ENCODE peak calls at places on chromosomes 5 and 9, in four cellular contexts. I, L, C and B are unnamed samples.

GRCh38 chr9:6956796-6957355 is 199.1 kb downstream of the KDM4C start:
- DNase-seq in L (no peak), I (no peak), C (no peak), B (no peak)

GRCh38 chr9:127568618-127568970 is 43.5 kb upstream of the STXBP1 start:
- DNase-seq in C (no peak), L (no peak), I (no peak), B (no peak)

GRCh38 chr5:168885324-168886120 is 306.4 kb upstream of the PANK3 start:
- DNase-seq in I (no peak), L (no peak), C (no peak), B (no peak)

GRCh38 chr5:62732677-62733121 is 154.1 kb downstream of the LRRC70 start:
- DNase-seq in C (no peak), I (no peak), L (no peak), B (no peak)

GRCh38 chr5:66442951-66443445 is 153.2 kb upstream of the MAST4 start:
- DNase-seq in L (no peak), C (no peak), I (no peak), B (no peak)

GRCh38 chr9:137168907-137169763 is 716 bp downstream of the LRRC26 start:
- DNase-seq in L (peak), C (no peak), I (no peak), B (peak)

GRCh38 chr9:127835930-127836586 is 18.4 kb downstream of the ENG start:
- DNase-seq in L (no peak), C (no peak), I (no peak), B (no peak)

GRCh38 chr5:16952968-16953671 is 17.0 kb upstream of the MYO10 start:
- DNase-seq in C (no peak), L (no peak), I (no peak), B (no peak)

GRCh38 chr9:113471143-113471542 is 7.6 kb downstream of the RGS3 start:
- DNase-seq in L (no peak), I (no peak), C (peak), B (no peak)

GRCh38 chr9:129173296-129174101 is 4.6 kb downstream of the IER5L start:
- DNase-seq in L (no peak), C (no peak), I (no peak), B (no peak)

GRCh38 chr9:127537792-127538191 is 74.3 kb upstream of the STXBP1 start:
- DNase-seq in I (no peak), L (no peak), C (no peak), B (no peak)

GRCh38 chr5:10301842-10302610 is 5.7 kb downstream of the CMBL start:
- DNase-seq in L (peak), C (no peak), I (no peak), B (no peak)

GRCh38 chr9:127977877-127978647 is 2.7 kb downstream of the EEIG1 start:
- DNase-seq in C (peak), L (peak), I (no peak), B (peak)

GRCh38 chr5:143714629-143715028 is 97.3 kb upstream of the HMHB1 start:
- DNase-seq in C (no peak), L (no peak), I (no peak), B (no peak)

GRCh38 chr9:111601237-111602018 is 2.0 kb upstream of the PTGR1 start:
- DNase-seq in I (no peak), C (no peak), L (peak), B (peak)

GRCh38 chr9:123825337-123825736 is 104.6 kb downstream of the DENND1A start:
- DNase-seq in I (no peak), L (peak), C (no peak), B (no peak)

GRCh38 chr5:133370281-133370890 is 242.0 kb downstream of the FSTL4 start:
- DNase-seq in C (peak), I (no peak), L (no peak), B (no peak)

GRCh38 chr5:149271717-149272558 is at the start of gene AFAP1L1:
- DNase-seq in C (no peak), L (peak), I (peak), B (peak)

GRCh38 chr9:5714501-5715401 is 85.8 kb downstream of the RIC1 start:
- DNase-seq in L (no peak), C (no peak), I (no peak), B (no peak)

GRCh38 chr9:23717505-23717904 is 108.5 kb downstream of the ELAVL2 start:
- DNase-seq in C (no peak), I (no peak), L (no peak), B (no peak)

GRCh38 chr9:71630371-71630770 is 137.9 kb downstream of the CEMIP2 start:
- DNase-seq in C (no peak), L (no peak), I (no peak), B (peak)

GRCh38 chr5:96483878-96484277 is 50.8 kb upstream of the PCSK1 start:
- DNase-seq in C (no peak), I (no peak), L (no peak), B (peak)

GRCh38 chr5:170587808-170588207 is 84.0 kb downstream of the KCNIP1 start:
- DNase-seq in L (no peak), C (no peak), I (no peak), B (no peak)

GRCh38 chr9:112174965-112175795 is at the start of gene SUSD1:
- DNase-seq in I (no peak), L (no peak), C (no peak), B (peak)

GRCh38 chr9:37540634-37541033 is 35.5 kb downstream of the FBXO10 start:
- DNase-seq in I (peak), L (no peak), C (no peak), B (no peak)

GRCh38 chr5:22070151-22070550 is 783.0 kb downstream of the CDH12 start:
- DNase-seq in L (no peak), I (no peak), C (no peak), B (peak)

GRCh38 chr9:124347968-124348358 is 67.3 kb downstream of the PSMB7 start:
- DNase-seq in I (no peak), L (no peak), C (no peak), B (no peak)

GRCh38 chr5:137649228-137649890 is 86.5 kb downstream of the KLHL3 start:
- DNase-seq in I (no peak), L (no peak), C (no peak), B (peak)

GRCh38 chr9:113574381-113575262 is 111.1 kb downstream of the RGS3 start:
- DNase-seq in L (no peak), I (no peak), C (no peak), B (peak)

GRCh38 chr5:137689306-137689705 is 46.6 kb downstream of the KLHL3 start:
- DNase-seq in C (no peak), I (no peak), L (no peak), B (no peak)

GRCh38 chr9:117492476-117492875 is 77.6 kb upstream of the ASTN2 start:
- DNase-seq in I (no peak), L (no peak), C (no peak), B (no peak)

GRCh38 chr5:6576861-6577501 is 55.9 kb downstream of the NSUN2 start:
- DNase-seq in I (no peak), L (peak), C (peak), B (peak)

GRCh38 chr5:69525490-69525889 is 32.9 kb downstream of the OCLN start:
- DNase-seq in I (no peak), L (no peak), C (no peak), B (no peak)

GRCh38 chr9:10008101-10008799 is 604.6 kb downstream of the PTPRD start:
- DNase-seq in L (no peak), C (no peak), I (no peak), B (no peak)

GRCh38 chr9:35277649-35278359 is 116.0 kb downstream of the UNC13B start:
- DNase-seq in L (no peak), I (no peak), C (no peak), B (no peak)

GRCh38 chr5:88890070-88890781 is 7.2 kb upstream of the MEF2C start:
- DNase-seq in C (no peak), I (no peak), L (no peak), B (no peak)

GRCh38 chr9:86575825-86576488 is 221.7 kb upstream of the TUT7 start:
- DNase-seq in I (no peak), L (no peak), C (no peak), B (no peak)

GRCh38 chr9:136787690-136788400 is 3.3 kb upstream of the TMEM141 start:
- DNase-seq in C (no peak), L (peak), I (no peak), B (peak)

GRCh38 chr5:140189977-140190867 is 15.2 kb downstream of the CYSTM1 start:
- DNase-seq in I (no peak), C (no peak), L (no peak), B (peak)

GRCh38 chr9:131697908-131698714 is 41.8 kb downstream of the RAPGEF1 start:
- DNase-seq in L (no peak), C (no peak), I (no peak), B (peak)

GRCh38 chr9:131695366-131696162 is 44.3 kb downstream of the RAPGEF1 start:
- DNase-seq in L (no peak), I (no peak), C (no peak), B (no peak)

GRCh38 chr9:131693651-131694597 is 46.0 kb downstream of the RAPGEF1 start:
- DNase-seq in I (no peak), C (no peak), L (no peak), B (no peak)

GRCh38 chr9:131697097-131697496 is 42.8 kb downstream of the RAPGEF1 start:
- DNase-seq in L (no peak), I (no peak), C (no peak), B (no peak)

GRCh38 chr9:131696163-131696439 is 43.8 kb downstream of the RAPGEF1 start:
- DNase-seq in L (no peak), C (no peak), I (no peak), B (no peak)
- TF ChIP-seq POLR2A in L (no peak), C (no peak), I (no peak), B (no peak)

GRCh38 chr9:22050924-22051323 is 41.8 kb upstream of the CDKN2B start:
- DNase-seq in I (no peak), C (no peak), L (no peak), B (no peak)

GRCh38 chr9:22054076-22054475 is 45.0 kb upstream of the CDKN2B start:
- DNase-seq in I (no peak), L (no peak), C (no peak), B (no peak)

GRCh38 chr9:22053178-22053577 is 44.1 kb upstream of the CDKN2B start:
- DNase-seq in L (no peak), C (no peak), I (no peak), B (no peak)

GRCh38 chr9:22054529-22054928 is 45.4 kb upstream of the CDKN2B start:
- DNase-seq in C (no peak), I (no peak), L (no peak), B (no peak)

GRCh38 chr9:22052376-22052945 is 43.4 kb upstream of the CDKN2B start:
- DNase-seq in C (no peak), I (no peak), L (no peak), B (no peak)
- TF ChIP-seq POLR2A in C (no peak), I (no peak), L (no peak), B (no peak)

GRCh38 chr5:142012186-142012785 is 541 bp downstream of the GNPDA1 start:
- DNase-seq in C (no peak), I (peak), L (peak), B (peak)
- TF ChIP-seq POLR2A in C (no peak), I (no peak), L (no peak), B (no peak)

DNA sequence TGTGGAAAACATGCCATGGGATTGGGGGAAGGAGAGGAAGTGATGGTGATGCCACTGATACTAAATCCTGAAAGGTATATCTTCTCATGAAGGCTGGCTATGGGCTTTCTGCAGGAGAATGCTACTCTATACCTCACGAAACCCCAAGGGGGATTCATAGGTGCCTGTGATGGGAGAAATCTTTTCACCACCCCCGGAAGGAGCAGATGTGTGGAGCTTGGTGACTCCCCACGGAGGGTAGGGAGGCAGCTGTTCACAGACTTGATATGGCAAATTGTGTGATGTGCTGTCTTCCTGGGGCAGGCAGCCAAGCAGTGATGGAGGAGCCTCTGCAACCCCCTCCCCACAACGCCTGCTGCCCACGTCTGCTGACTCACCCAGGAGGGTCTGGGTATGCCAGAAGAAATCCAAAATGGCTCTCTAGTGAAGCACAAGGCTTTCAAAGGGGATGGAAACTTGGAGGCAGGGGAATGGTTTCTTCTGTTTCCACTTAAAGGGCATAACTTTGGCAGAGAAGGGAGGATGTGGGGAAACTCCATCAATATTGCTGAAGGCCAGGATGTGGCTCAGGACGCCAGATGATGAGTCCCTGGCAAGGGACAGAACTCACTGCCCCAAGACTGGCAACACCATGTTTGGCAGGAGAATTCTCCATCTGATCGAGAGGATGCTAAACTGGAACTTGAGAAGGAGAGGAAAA is 188.4 kb downstream of the GABBR2 start:
- DNase-seq in C (peak), L (no peak), I (no peak), B (no peak)
- TF ChIP-seq POLR2A in C (no peak), L (no peak), I (no peak), B (no peak)

GRCh38 chr5:134648425-134649162 is at the start of gene SEC24A:
- DNase-seq in L (peak), I (peak), C (peak), B (peak)
- TF ChIP-seq POLR2A in L (peak), I (peak), C (peak), B (peak)

GRCh38 chr9:88388886-88389617 is 808 bp downstream of the SPIN1 start:
- DNase-seq in L (peak), C (no peak), I (peak), B (peak)
- TF ChIP-seq POLR2A in L (no peak), C (no peak), I (no peak), B (no peak)

DNA sequence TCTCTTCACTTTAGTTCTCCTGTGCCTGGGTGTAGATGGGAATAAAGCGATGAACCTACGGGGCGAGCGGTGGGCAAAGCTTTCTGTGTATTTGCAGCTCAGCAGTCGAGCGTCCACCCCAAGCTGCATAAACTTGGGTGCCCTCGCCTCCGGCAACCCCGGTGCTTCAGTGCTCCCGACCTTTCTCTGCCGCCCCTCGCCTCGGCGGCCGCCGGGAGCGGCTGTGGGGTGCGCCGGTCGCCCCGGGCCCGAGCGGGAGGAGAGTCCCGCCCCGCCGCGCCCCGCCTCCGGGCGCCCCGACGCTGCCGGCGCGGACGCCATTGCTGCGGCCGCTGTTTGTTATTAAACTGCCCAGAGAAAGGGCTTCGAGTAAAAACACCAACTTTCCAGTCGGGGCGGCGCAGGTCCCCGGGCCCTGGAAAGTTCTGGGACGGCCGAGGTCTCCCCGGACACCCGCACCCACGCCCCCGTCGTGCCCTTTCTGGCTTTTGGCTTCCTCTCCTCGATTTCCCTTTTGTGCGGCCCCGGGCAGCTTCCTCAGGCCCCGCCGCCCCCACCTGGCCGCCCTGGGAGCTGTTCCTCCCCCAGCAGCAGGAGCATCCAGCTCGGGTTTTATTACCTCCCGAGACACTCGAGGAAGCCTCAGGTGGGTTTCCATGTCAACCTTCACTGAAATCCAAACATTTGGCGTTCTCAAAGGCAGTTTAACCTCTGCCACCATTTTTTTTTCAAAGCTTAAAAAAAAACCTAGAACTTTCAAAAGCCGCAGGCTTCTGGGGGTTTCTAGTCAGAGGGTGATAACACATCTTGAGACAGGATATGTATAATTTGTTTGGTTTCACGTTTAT is 334.3 kb downstream of the CWC27 start:
- DNase-seq in L (peak), I (peak), C (peak), B (peak)
- TF ChIP-seq POLR2A in L (peak), I (no peak), C (no peak), B (peak)

GRCh38 chr9:68741234-68741633 is 36.2 kb downstream of the PIP5K1B start:
- DNase-seq in C (no peak), I (no peak), L (no peak), B (no peak)

GRCh38 chr9:68738346-68738745 is 33.3 kb downstream of the PIP5K1B start:
- DNase-seq in I (no peak), C (no peak), L (no peak), B (peak)

GRCh38 chr9:68741751-68742730 is 37.0 kb downstream of the PIP5K1B start:
- DNase-seq in C (no peak), L (no peak), I (no peak), B (peak)

GRCh38 chr9:68740561-68740960 is 35.5 kb downstream of the PIP5K1B start:
- DNase-seq in C (no peak), L (no peak), I (no peak), B (peak)

DNA sequence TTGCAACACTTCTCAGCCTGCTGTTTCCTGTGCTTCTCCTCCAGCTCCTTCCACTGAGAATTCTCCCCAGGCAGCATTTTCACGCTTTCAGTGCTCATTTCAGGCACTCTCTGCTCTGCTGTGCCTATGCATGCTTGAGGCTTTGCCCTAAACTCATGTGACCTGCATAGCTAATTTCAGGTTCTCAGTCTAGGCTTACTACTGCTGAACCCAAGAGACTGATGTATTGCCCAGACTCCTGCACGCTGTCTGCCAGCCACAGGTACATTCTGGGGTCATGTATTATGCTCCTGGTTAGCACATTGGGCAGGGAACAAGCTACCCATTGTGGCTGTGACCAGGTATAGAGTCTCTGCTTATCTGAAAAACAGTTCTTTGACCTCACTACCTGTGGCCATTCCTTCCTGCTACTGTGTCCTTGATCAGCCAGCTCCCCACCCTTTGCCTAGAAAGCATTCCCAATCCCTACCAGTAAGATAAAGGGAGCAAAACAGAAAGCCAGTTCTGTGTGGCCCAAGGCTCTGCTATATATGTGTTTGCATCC is 34.7 kb downstream of the PIP5K1B start:
- DNase-seq in C (no peak), I (no peak), L (no peak), B (no peak)
- TF ChIP-seq POLR2A in C (no peak), I (no peak), L (no peak), B (no peak)